ENCODE peak calls at places on chromosomes 16 and 17, in five cellular contexts. One of them, this sample, is unnamed. For H3K4me1, the result is how much of the 10 kb centered on the place peaks cover.

GRCh38 chr16:79509221-79509631 is 91.3 kb downstream of the MAF start:
- DNase-seq in H1: no peak
- DNase-seq in HepG2: no peak
- DNase-seq in K562: no peak
- DNase-seq in GM12878: no peak
- DNase-seq in this sample: peak

GRCh38 chr17:5971969-5972368 is 98.2 kb upstream of the WSCD1 start:
- DNase-seq in H1: no peak
- DNase-seq in HepG2: peak
- DNase-seq in K562: no peak
- DNase-seq in GM12878: no peak
- DNase-seq in this sample: no peak

GRCh38 chr16:3470723-3471122 is 24.6 kb downstream of the C16orf90 start:
- DNase-seq in H1: no peak
- DNase-seq in HepG2: no peak
- DNase-seq in K562: no peak
- DNase-seq in GM12878: no peak
- DNase-seq in this sample: no peak

GRCh38 chr16:67063008-67063407 is 34.1 kb downstream of the CBFB start:
- DNase-seq in H1: no peak
- DNase-seq in HepG2: no peak
- DNase-seq in K562: no peak
- DNase-seq in GM12878: no peak
- DNase-seq in this sample: no peak

GRCh38 chr17:39755550-39756375 is 18.0 kb downstream of the GRB7 start:
- DNase-seq in H1: no peak
- DNase-seq in HepG2: peak
- DNase-seq in K562: no peak
- DNase-seq in GM12878: peak
- DNase-seq in this sample: no peak

GRCh38 chr17:4142107-4142900 is 526 bp downstream of the ZZEF1 start:
- DNase-seq in H1: no peak
- DNase-seq in HepG2: peak
- DNase-seq in K562: no peak
- DNase-seq in GM12878: no peak
- DNase-seq in this sample: peak

GRCh38 chr17:17751489-17751995 is 70.3 kb downstream of the RAI1 start:
- DNase-seq in H1: no peak
- DNase-seq in HepG2: no peak
- DNase-seq in K562: no peak
- DNase-seq in GM12878: no peak
- DNase-seq in this sample: no peak

GRCh38 chr17:67435122-67435521 is 58.0 kb downstream of the PITPNC1 start:
- DNase-seq in H1: no peak
- DNase-seq in HepG2: peak
- DNase-seq in K562: no peak
- DNase-seq in GM12878: no peak
- DNase-seq in this sample: no peak

GRCh38 chr16:30895592-30896202 is 717 bp upstream of the CTF1 start:
- DNase-seq in H1: no peak
- DNase-seq in HepG2: no peak
- DNase-seq in K562: peak
- DNase-seq in GM12878: no peak
- DNase-seq in this sample: no peak

GRCh38 chr16:11681526-11681925 is 13.3 kb downstream of the SNN start:
- DNase-seq in H1: no peak
- DNase-seq in HepG2: no peak
- DNase-seq in K562: no peak
- DNase-seq in GM12878: no peak
- DNase-seq in this sample: no peak

GRCh38 chr16:3859875-3860274 is 20.6 kb downstream of the CREBBP start:
- DNase-seq in H1: no peak
- DNase-seq in HepG2: no peak
- DNase-seq in K562: no peak
- DNase-seq in GM12878: no peak
- DNase-seq in this sample: no peak

GRCh38 chr17:77127735-77128361 is 12.9 kb upstream of the SEC14L1 start:
- DNase-seq in H1: no peak
- DNase-seq in HepG2: no peak
- DNase-seq in K562: peak
- DNase-seq in GM12878: no peak
- DNase-seq in this sample: no peak

GRCh38 chr16:4496305-4496704 is 20.1 kb downstream of the HMOX2 start:
- DNase-seq in H1: no peak
- DNase-seq in HepG2: no peak
- DNase-seq in K562: no peak
- DNase-seq in GM12878: no peak
- DNase-seq in this sample: no peak

GRCh38 chr17:43877451-43878155 is 29.7 kb downstream of the MPP2 start:
- DNase-seq in H1: no peak
- DNase-seq in HepG2: no peak
- DNase-seq in K562: no peak
- DNase-seq in GM12878: no peak
- DNase-seq in this sample: no peak

GRCh38 chr16:9458816-9459215 is 367.4 kb downstream of the HAPSTR1 start:
- DNase-seq in H1: no peak
- DNase-seq in HepG2: no peak
- DNase-seq in K562: no peak
- DNase-seq in GM12878: no peak
- DNase-seq in this sample: no peak

GRCh38 chr16:30458561-30459394 is 13.1 kb upstream of the SEPHS2 start:
- DNase-seq in H1: no peak
- DNase-seq in HepG2: peak
- DNase-seq in K562: no peak
- DNase-seq in GM12878: peak
- DNase-seq in this sample: no peak

GRCh38 chr16:83995756-83996155 is 27.7 kb downstream of the NECAB2 start:
- DNase-seq in H1: no peak
- DNase-seq in HepG2: no peak
- DNase-seq in K562: peak
- DNase-seq in GM12878: no peak
- DNase-seq in this sample: peak

GRCh38 chr16:17469011-17469741 is 1.6 kb downstream of the XYLT1 start:
- DNase-seq in H1: no peak
- DNase-seq in HepG2: no peak
- DNase-seq in K562: no peak
- DNase-seq in GM12878: no peak
- DNase-seq in this sample: no peak

GRCh38 chr17:68491381-68491849 is 20.8 kb upstream of the PRKAR1A start:
- DNase-seq in H1: no peak
- DNase-seq in HepG2: no peak
- DNase-seq in K562: no peak
- DNase-seq in GM12878: no peak
- DNase-seq in this sample: no peak

GRCh38 chr17:27559996-27560481 is 70.9 kb upstream of the LGALS9 start:
- DNase-seq in H1: no peak
- DNase-seq in HepG2: no peak
- DNase-seq in K562: no peak
- DNase-seq in GM12878: no peak
- DNase-seq in this sample: no peak

GRCh38 chr17:66152756-66153155 is 39.2 kb downstream of the CEP112 start:
- DNase-seq in H1: no peak
- DNase-seq in HepG2: no peak
- DNase-seq in K562: no peak
- DNase-seq in GM12878: no peak
- DNase-seq in this sample: no peak

GRCh38 chr16:30615358-30616076 is 5.3 kb upstream of the ZNF689 start:
- DNase-seq in H1: peak
- DNase-seq in HepG2: peak
- DNase-seq in K562: peak
- DNase-seq in GM12878: no peak
- DNase-seq in this sample: peak

GRCh38 chr17:81470944-81471803 is 41.4 kb downstream of the ACTG1 start:
- DNase-seq in H1: no peak
- DNase-seq in HepG2: no peak
- DNase-seq in K562: no peak
- DNase-seq in GM12878: no peak
- DNase-seq in this sample: no peak

GRCh38 chr17:32927724-32928526 is at the start of gene TMEM98:
- DNase-seq in H1: no peak
- DNase-seq in HepG2: no peak
- DNase-seq in K562: peak
- DNase-seq in GM12878: no peak
- DNase-seq in this sample: peak

GRCh38 chr17:65785109-65785508 is 223.7 kb upstream of the AXIN2 start:
- DNase-seq in H1: no peak
- DNase-seq in HepG2: peak
- DNase-seq in K562: no peak
- DNase-seq in GM12878: no peak
- DNase-seq in this sample: no peak

GRCh38 chr16:77869997-77870813 is 81.8 kb downstream of the VAT1L start:
- DNase-seq in H1: no peak
- DNase-seq in HepG2: no peak
- DNase-seq in K562: no peak
- DNase-seq in GM12878: no peak
- DNase-seq in this sample: peak

GRCh38 chr17:58381124-58381838 is 29.3 kb upstream of the SUPT4H1 start:
- DNase-seq in H1: no peak
- DNase-seq in HepG2: peak
- DNase-seq in K562: no peak
- DNase-seq in GM12878: no peak
- DNase-seq in this sample: no peak
- H3K4me1 ChIP-seq in H1: under half
- H3K4me1 ChIP-seq in HepG2: half or more
- H3K4me1 ChIP-seq in K562: under half
- H3K4me1 ChIP-seq in GM12878: under half
- H3K4me1 ChIP-seq in this sample: under half

DNA sequence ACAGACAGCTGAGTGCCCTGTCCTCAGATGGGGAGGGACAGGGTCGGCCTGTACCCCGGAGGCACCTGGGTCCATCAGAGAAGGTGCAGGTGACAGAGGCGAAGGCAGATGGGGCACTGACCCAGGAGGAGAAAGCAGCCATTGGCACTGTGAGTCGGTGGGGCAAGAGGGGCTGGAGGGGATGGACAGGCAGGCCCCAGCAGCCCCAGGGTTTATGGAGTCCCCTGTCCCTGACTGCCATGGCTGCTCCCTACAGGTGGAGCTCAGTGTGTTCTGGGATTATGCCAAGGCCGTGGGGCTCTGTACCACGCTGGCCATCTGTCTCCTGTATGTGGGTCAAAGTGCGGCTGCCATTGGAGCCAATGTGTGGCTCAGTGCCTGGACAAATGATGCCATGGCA is 32.1 kb downstream of the ANKRD40 start:
- DNase-seq in H1: no peak
- DNase-seq in HepG2: no peak
- DNase-seq in K562: no peak
- DNase-seq in GM12878: no peak
- DNase-seq in this sample: no peak
- TF ChIP-seq POLR2AphosphoS5 in H1: no peak
- TF ChIP-seq POLR2AphosphoS5 in HepG2: no peak
- TF ChIP-seq POLR2AphosphoS5 in K562: no peak
- TF ChIP-seq POLR2AphosphoS5 in GM12878: no peak
- TF ChIP-seq POLR2AphosphoS5 in this sample: no peak

DNA sequence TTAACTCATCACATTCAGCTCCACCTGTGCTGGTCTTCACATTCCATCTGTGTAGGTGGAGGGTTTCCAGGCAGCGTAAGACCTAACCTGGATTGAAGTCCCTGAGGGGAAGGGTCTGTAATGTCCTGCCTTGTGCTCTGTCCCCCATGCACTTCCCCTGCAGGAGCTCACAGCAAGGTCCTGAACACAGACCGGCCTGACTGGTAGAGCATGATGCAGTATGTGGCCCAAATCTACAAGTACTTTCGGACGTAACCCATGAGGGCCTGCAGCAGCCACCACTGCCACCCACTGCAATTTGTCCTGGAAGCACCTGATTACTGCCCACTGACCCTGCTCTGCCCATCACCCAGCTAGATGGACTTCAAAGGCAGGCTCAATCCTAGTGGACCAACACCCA is 36.6 kb upstream of the ADORA2B start:
- DNase-seq in H1: no peak
- DNase-seq in HepG2: no peak
- DNase-seq in K562: no peak
- DNase-seq in GM12878: no peak
- DNase-seq in this sample: no peak
- TF ChIP-seq CREB1 in H1: no peak
- TF ChIP-seq CREB1 in HepG2: no peak
- TF ChIP-seq CREB1 in K562: no peak
- TF ChIP-seq CREB1 in GM12878: no peak
- TF ChIP-seq CREB1 in this sample: no peak

GRCh38 chr17:30939059-30939689 is 17.4 kb downstream of the ADAP2 start:
- DNase-seq in H1: no peak
- DNase-seq in HepG2: no peak
- DNase-seq in K562: no peak
- DNase-seq in GM12878: peak
- DNase-seq in this sample: no peak
- H3K4me1 ChIP-seq in H1: under half
- H3K4me1 ChIP-seq in HepG2: under half
- H3K4me1 ChIP-seq in K562: under half
- H3K4me1 ChIP-seq in GM12878: under half
- H3K4me1 ChIP-seq in this sample: under half

GRCh38 chr16:56988948-56989945 is at the start of gene NLRC5:
- DNase-seq in H1: no peak
- DNase-seq in HepG2: peak
- DNase-seq in K562: no peak
- DNase-seq in GM12878: no peak
- DNase-seq in this sample: peak
- TF ChIP-seq POLR2AphosphoS5 in H1: no peak
- TF ChIP-seq POLR2AphosphoS5 in HepG2: no peak
- TF ChIP-seq POLR2AphosphoS5 in K562: no peak
- TF ChIP-seq POLR2AphosphoS5 in GM12878: no peak
- TF ChIP-seq POLR2AphosphoS5 in this sample: peak

GRCh38 chr17:41271858-41272257 is 3.6 kb upstream of the KRTAP9-7 start:
- DNase-seq in H1: no peak
- DNase-seq in HepG2: no peak
- DNase-seq in K562: no peak
- DNase-seq in GM12878: no peak
- DNase-seq in this sample: no peak
- TF ChIP-seq CREB1 in H1: no peak
- TF ChIP-seq CREB1 in HepG2: no peak
- TF ChIP-seq CREB1 in K562: no peak
- TF ChIP-seq CREB1 in GM12878: no peak
- TF ChIP-seq CREB1 in this sample: no peak

This sample was measured in GM23338.